ENCODE peak calls at places on chromosomes 11 and 22, in four cellular contexts. One of them, this sample, is unnamed.

GRCh38 chr11:115530752-115531151 is 26.5 kb upstream of the CADM1 start:
- DNase-seq in kidney epithelial cell: no peak
- DNase-seq in nephron progenitor cell: no peak
- DNase-seq in HFF-Myc: no peak
- DNase-seq in this sample: no peak

GRCh38 chr22:41931701-41932269 is 5.2 kb upstream of the TNFRSF13C start:
- DNase-seq in nephron progenitor cell: no peak
- DNase-seq in HFF-Myc: no peak
- DNase-seq in kidney epithelial cell: no peak
- DNase-seq in this sample: no peak

GRCh38 chr11:47062736-47063135 is 113.9 kb downstream of the ARFGAP2 start:
- DNase-seq in nephron progenitor cell: no peak
- DNase-seq in HFF-Myc: no peak
- DNase-seq in kidney epithelial cell: no peak
- DNase-seq in this sample: no peak

GRCh38 chr11:44627911-44628729 is 62.7 kb downstream of the CD82 start:
- DNase-seq in HFF-Myc: peak; percentile 5
- DNase-seq in nephron progenitor cell: no peak
- DNase-seq in kidney epithelial cell: no peak
- DNase-seq in this sample: no peak

GRCh38 chr22:20956258-20957117 is 10.6 kb upstream of the AIFM3 start:
- DNase-seq in kidney epithelial cell: no peak
- DNase-seq in nephron progenitor cell: no peak
- DNase-seq in HFF-Myc: no peak
- DNase-seq in this sample: no peak

GRCh38 chr11:72927380-72927779 is 113.2 kb downstream of the ATG16L2 start:
- DNase-seq in nephron progenitor cell: no peak
- DNase-seq in kidney epithelial cell: no peak
- DNase-seq in HFF-Myc: no peak
- DNase-seq in this sample: no peak

GRCh38 chr11:59728913-59729312 is 15.3 kb upstream of the OR10V1 start:
- DNase-seq in HFF-Myc: no peak
- DNase-seq in nephron progenitor cell: no peak
- DNase-seq in kidney epithelial cell: no peak
- DNase-seq in this sample: no peak

GRCh38 chr11:28539239-28540025 is 431.2 kb downstream of the METTL15 start:
- DNase-seq in nephron progenitor cell: no peak
- DNase-seq in HFF-Myc: no peak
- DNase-seq in kidney epithelial cell: no peak
- DNase-seq in this sample: no peak

GRCh38 chr22:43015677-43016042 is 711 bp upstream of the PACSIN2 start:
- DNase-seq in HFF-Myc: no peak
- DNase-seq in kidney epithelial cell: no peak
- DNase-seq in nephron progenitor cell: no peak
- DNase-seq in this sample: no peak

GRCh38 chr11:2891901-2892214 is 6.3 kb upstream of the CDKN1C start:
- DNase-seq in HFF-Myc: no peak
- DNase-seq in kidney epithelial cell: no peak
- DNase-seq in nephron progenitor cell: no peak
- DNase-seq in this sample: no peak